ENCODE peak calls at places on chromosomes 11 and 22, in seven cellular contexts. Z is HepG2, U is WTC11, F is H1, R is HCT116, N is K562, I is GM12878. G is an unnamed sample.
A peak's percentile ranks its signal among the peaks of the same experiment; 100 is the strongest.

GRCh38 chr11:69178819-69179482 is 23.2 kb downstream of the SMIM38 start:
- DNase-seq in Z (no peak), U (no peak), F (no peak), R (no peak), N (no peak), I (no peak), G (no peak)

GRCh38 chr11:30447246-30447645 is 124.3 kb downstream of the ARL14EP start:
- DNase-seq in Z (no peak), U (no peak), F (no peak), R (no peak), N (no peak), I (no peak), G (no peak)

GRCh38 chr11:14898286-14899086 is 6.5 kb upstream of the CYP2R1 start:
- DNase-seq in Z (no peak), U (no peak), F (no peak), R (no peak), N (no peak), I (no peak), G (no peak)

GRCh38 chr11:86978756-86979608 is 23.8 kb upstream of the FZD4 start:
- DNase-seq in Z (no peak), U (no peak), F (no peak), R (peak; percentile 21), N (peak; percentile 66), I (no peak), G (no peak)

GRCh38 chr11:130801287-130802146 is 114.8 kb downstream of the SNX19 start:
- DNase-seq in Z (no peak), U (no peak), F (no peak), R (no peak), N (no peak), I (no peak), G (no peak)

GRCh38 chr22:19797631-19798319 is 37.2 kb downstream of the TBX1 start:
- DNase-seq in Z (no peak), U (no peak), F (no peak), R (no peak), N (no peak), I (no peak), G (no peak)

GRCh38 chr11:126434950-126435335 is 79.5 kb downstream of the ST3GAL4 start:
- DNase-seq in Z (no peak), U (peak; percentile 36), F (no peak), R (no peak), N (peak; percentile 41), I (no peak), G (no peak)

GRCh38 chr11:30683176-30683575 is 97.0 kb upstream of the MPPED2 start:
- DNase-seq in Z (no peak), U (no peak), F (no peak), R (no peak), N (no peak), I (no peak), G (no peak)

GRCh38 chr11:47264119-47264915 is 5.6 kb upstream of the MADD start:
- DNase-seq in Z (no peak), U (no peak), F (no peak), R (no peak), N (peak; percentile 55), I (no peak), G (no peak)

GRCh38 chr22:49715450-49715849 is 112.2 kb downstream of the BRD1 start:
- DNase-seq in Z (no peak), U (no peak), F (no peak), R (no peak), N (no peak), I (no peak), G (no peak)

GRCh38 chr22:48748860-48749554 is 1078.7 kb downstream of the BRD1 start:
- DNase-seq in Z (no peak), U (no peak), F (no peak), R (no peak), N (no peak), I (no peak), G (no peak)

GRCh38 chr11:11155962-11156815 is 196.9 kb downstream of the CSNK2A3 start:
- DNase-seq in Z (no peak), U (peak; percentile 86), F (peak; percentile 31), R (peak; percentile 18), N (peak; percentile 39), I (no peak), G (peak; percentile 75)

GRCh38 chr11:63491614-63492372 is 826 bp upstream of the PLAAT5 start:
- DNase-seq in Z (peak; percentile 92), U (no peak), F (no peak), R (no peak), N (peak; percentile 65), I (no peak), G (no peak)

GRCh38 chr11:120937501-120937900 is 86.4 kb upstream of the TBCEL start:
- DNase-seq in Z (no peak), U (no peak), F (no peak), R (no peak), N (no peak), I (no peak), G (no peak)

GRCh38 chr11:70348608-70349007 is 49.7 kb upstream of the CTTN start:
- DNase-seq in Z (no peak), U (no peak), F (no peak), R (no peak), N (no peak), I (no peak), G (no peak)

DNA sequence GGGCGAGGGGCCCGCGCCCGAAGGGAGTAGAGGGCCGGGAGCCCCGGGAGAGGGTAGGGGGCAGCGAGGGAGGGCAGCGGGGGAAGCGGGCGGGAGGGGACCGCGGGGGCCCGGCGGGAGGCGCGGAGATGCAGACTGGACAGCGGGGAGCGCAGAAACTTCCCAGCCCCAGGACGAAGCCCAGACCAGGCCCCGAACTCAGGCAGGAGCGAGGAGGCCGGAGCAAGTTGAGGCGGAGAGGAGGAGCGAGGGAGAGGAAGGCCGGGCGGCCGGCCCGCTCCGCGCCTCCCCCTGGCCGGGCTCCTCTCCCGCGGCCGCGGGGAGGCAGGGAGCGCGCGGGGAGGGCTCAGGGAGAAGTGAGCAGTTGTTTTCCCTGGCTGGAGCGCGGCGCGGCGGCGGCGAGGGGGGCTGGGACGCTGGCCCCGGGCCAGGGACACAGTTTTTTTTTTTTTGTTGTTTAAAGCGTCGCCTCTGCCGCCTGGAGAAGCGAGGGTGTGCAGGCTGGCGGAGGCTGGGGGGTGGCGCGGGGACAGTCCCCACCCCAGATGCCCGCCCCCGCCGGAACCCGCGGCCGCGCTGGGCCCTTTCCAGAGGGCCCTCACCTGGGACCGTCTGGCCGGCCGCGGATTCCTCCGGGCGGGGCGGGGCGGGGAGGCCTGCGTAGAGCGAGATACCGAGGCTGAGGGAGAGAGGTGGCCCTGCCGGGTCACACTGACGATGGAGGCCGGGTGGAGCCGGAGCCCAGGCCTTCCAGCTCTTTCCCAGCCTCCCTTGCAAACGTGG is at the start of gene LTBP3:
- DNase-seq in Z (peak; percentile 68), U (peak; percentile 60), F (no peak), R (no peak), N (peak; percentile 90), I (no peak), G (peak; percentile 67)
- TF ChIP-seq SP1 in Z (no peak), U (no peak), F (no peak), R (no peak), N (no peak), I (no peak), G (no peak)

DNA sequence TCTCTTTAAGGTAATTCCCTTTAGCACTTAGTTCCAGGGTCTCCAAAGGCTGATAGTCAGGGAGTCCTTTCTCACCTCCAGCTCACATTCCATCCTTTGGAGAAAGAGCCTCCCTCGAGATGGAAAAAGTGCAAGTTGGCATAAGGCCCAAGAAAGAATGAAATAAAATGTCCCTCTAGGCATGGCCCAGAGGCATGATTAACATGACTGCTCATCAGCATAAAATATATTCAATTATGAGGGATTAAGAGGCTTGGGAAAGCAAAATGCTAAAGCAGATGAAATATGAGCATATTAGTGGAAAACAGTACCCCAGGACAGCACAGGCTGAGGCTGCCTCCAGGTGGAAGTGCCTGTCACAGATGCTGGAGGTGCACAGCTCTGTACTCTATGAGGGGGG is 347.8 kb upstream of the PLET1 start:
- DNase-seq in Z (no peak), U (no peak), F (no peak), R (no peak), N (no peak), I (no peak), G (no peak)
- TF ChIP-seq SP1 in Z (no peak), U (no peak), F (no peak), R (no peak), N (no peak), I (no peak), G (no peak)

DNA sequence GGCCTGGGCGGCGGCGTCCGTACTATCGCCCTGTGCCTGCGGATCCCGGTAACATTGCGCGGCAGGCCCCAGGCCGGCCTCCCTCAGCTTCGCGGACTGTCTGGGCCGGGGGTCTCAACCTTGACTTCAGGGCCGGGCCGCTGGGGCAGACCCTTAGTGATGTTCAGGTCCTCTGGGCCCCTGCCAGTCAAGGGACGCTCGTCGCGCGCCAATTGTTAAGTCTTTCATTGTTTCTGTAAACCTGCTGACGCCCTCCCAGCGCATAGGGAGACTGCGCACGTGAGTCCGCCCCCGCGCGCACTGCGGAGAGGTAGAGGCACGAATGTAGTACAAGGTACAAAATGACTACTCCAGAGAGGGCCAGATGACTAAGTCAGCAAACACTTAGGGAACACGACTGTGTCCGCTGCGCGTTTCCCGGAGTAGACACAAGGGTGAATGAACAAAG is 451 bp upstream of the HDHD5 start:
- DNase-seq in Z (no peak), U (no peak), F (no peak), R (peak; percentile 54), N (no peak), I (no peak), G (peak; percentile 42)
- TF ChIP-seq SP1 in Z (no peak), U (no peak), F (no peak), R (no peak), N (no peak), I (no peak), G (no peak)

GRCh38 chr11:83033367-83033766 is 38.3 kb downstream of the RAB30 start:
- DNase-seq in Z (no peak), U (no peak), F (no peak), R (no peak), N (no peak), I (no peak), G (no peak)
- TF ChIP-seq SP1 in Z (no peak), U (no peak), F (no peak), R (no peak), N (no peak), I (no peak), G (no peak)